ENCODE peak calls at places on chromosomes 6 and 20, in five cellular contexts. C, F, B, G and V are unnamed samples.

GRCh38 chr6:75220365-75220764 is 14.5 kb upstream of the COL12A1 start:
- DNase-seq in F (no peak), G (no peak), B (no peak), C (no peak), V (peak; percentile 78)

GRCh38 chr6:79704200-79704599 is 73.1 kb downstream of the SH3BGRL2 start:
- DNase-seq in F (no peak), G (no peak), B (no peak), C (no peak), V (no peak)

GRCh38 chr20:58073945-58074920 is 154.2 kb downstream of the ANKRD60 start:
- DNase-seq in C (peak; percentile 17), B (no peak), G (no peak), F (no peak), V (peak; percentile 75)

GRCh38 chr6:109187399-109188114 is 92.2 kb downstream of the CEP57L1 start:
- DNase-seq in B (peak; percentile 1), F (peak; percentile 47), C (peak; percentile 70), G (peak; percentile 60), V (peak; percentile 21)

GRCh38 chr6:154874684-154875594 is 120.2 kb upstream of the TIAM2 start:
- DNase-seq in B (no peak), F (no peak), C (peak; percentile 42), G (no peak), V (peak; percentile 24)

GRCh38 chr6:113317870-113318269 is 539.3 kb upstream of the MARCKS start:
- DNase-seq in G (peak; percentile 44), F (no peak), B (no peak), C (no peak), V (no peak)

GRCh38 chr6:159075506-159076100 is 30.8 kb upstream of the TAGAP start:
- DNase-seq in B (no peak), G (no peak), F (peak; percentile 63), C (no peak), V (no peak)

GRCh38 chr6:28683945-28684538 is 158.4 kb downstream of the GPX5 start:
- DNase-seq in B (no peak), C (peak; percentile 78), F (peak; percentile 25), G (no peak), V (peak; percentile 51)

GRCh38 chr20:61750093-61750492 is 315.6 kb downstream of the TAF4 start:
- DNase-seq in B (no peak), G (no peak), C (no peak), F (no peak), V (no peak)

GRCh38 chr6:57222684-57223077 is 574 bp upstream of the RAB23 start:
- DNase-seq in F (no peak), C (no peak), B (no peak), G (no peak), V (no peak)

GRCh38 chr20:60060006-60060557 is 101.9 kb downstream of the CDH26 start:
- DNase-seq in B (no peak), C (no peak), G (no peak), F (peak; percentile 14), V (no peak)

GRCh38 chr20:59667131-59667530 is 62.8 kb downstream of the PHACTR3 start:
- DNase-seq in B (no peak), G (no peak), F (no peak), C (no peak), V (no peak)

GRCh38 chr20:44552950-44553908 is 29.1 kb upstream of the PKIG start:
- DNase-seq in B (no peak), C (peak; percentile 79), G (no peak), F (no peak), V (peak; percentile 78)

GRCh38 chr20:44733341-44734069 is 12.2 kb upstream of the KCNK15 start:
- DNase-seq in B (peak; percentile 49), G (peak; percentile 82), C (peak; percentile 91), F (peak; percentile 60), V (peak; percentile 69)

GRCh38 chr6:124977067-124977908 is 15.1 kb downstream of the RNF217 start:
- DNase-seq in B (no peak), G (no peak), F (no peak), C (peak; percentile 63), V (peak; percentile 39)

GRCh38 chr6:29864037-29864795 is 36.6 kb downstream of the HLA-G start:
- DNase-seq in B (no peak), F (no peak), G (no peak), C (peak; percentile 14), V (no peak)

GRCh38 chr6:149210376-149210775 is 107.1 kb upstream of the TAB2 start:
- DNase-seq in B (no peak), C (peak; percentile 53), G (no peak), F (peak; percentile 16), V (peak; percentile 41)

GRCh38 chr20:64129146-64129782 is 21.9 kb upstream of the NPBWR2 start:
- DNase-seq in B (no peak), C (no peak), G (no peak), F (no peak), V (no peak)

GRCh38 chr20:20410678-20411077 is 42.8 kb downstream of the INSM1 start:
- DNase-seq in B (peak; percentile 17), C (no peak), G (peak; percentile 74), F (no peak), V (no peak)

GRCh38 chr6:3911130-3911529 is 62.0 kb downstream of the FAM50B start:
- DNase-seq in F (no peak), C (no peak), B (no peak), G (no peak), V (no peak)

GRCh38 chr6:168132531-168133184 is 53.6 kb upstream of the FRMD1 start:
- DNase-seq in C (peak; percentile 12), B (peak; percentile 38), G (peak; percentile 58), F (no peak), V (peak; percentile 55)

GRCh38 chr6:134117409-134117808 is 65.0 kb upstream of the SLC2A12 start:
- DNase-seq in B (no peak), F (peak; percentile 56), C (peak; percentile 46), G (peak; percentile 64), V (peak; percentile 8)

GRCh38 chr20:33392016-33392415 is 9.3 kb downstream of the CDK5RAP1 start:
- DNase-seq in F (no peak), G (peak; percentile 53), B (no peak), C (peak; percentile 96), V (peak; percentile 97)

GRCh38 chr20:45833030-45833882 is at the start of gene SNX21:
- DNase-seq in B (peak; percentile 50), C (peak; percentile 93), G (peak; percentile 79), F (peak; percentile 79), V (peak; percentile 97)

GRCh38 chr6:70221025-70221714 is 81.7 kb downstream of the COL9A1 start:
- DNase-seq in B (no peak), G (peak; percentile 28), F (no peak), C (peak; percentile 73), V (peak; percentile 21)

GRCh38 chr6:116005508-116005855 is 55.2 kb downstream of the FRK start:
- DNase-seq in C (peak; percentile 61), G (no peak), B (no peak), F (no peak), V (peak; percentile 54)

GRCh38 chr6:77290798-77291197 is 172.5 kb downstream of the HTR1B start:
- DNase-seq in C (no peak), G (no peak), F (no peak), B (no peak), V (no peak)

GRCh38 chr20:59604770-59605665 is 678 bp downstream of the PHACTR3 start:
- DNase-seq in F (no peak), B (no peak), C (peak; percentile 9), G (peak; percentile 73), V (no peak)